ENCODE peak calls at places on chromosomes 13 and 19, in four cellular contexts. G, L, C and E are unnamed samples.

GRCh38 chr13:47066261-47066660 is 169.4 kb upstream of the HTR2A start:
- DNase-seq in L (no peak), G (no peak), C (no peak), E (no peak)

GRCh38 chr13:52830946-52831345 is 17.5 kb downstream of the PCDH8 start:
- DNase-seq in G (no peak), L (no peak), C (no peak), E (no peak)

GRCh38 chr13:46339035-46339666 is 47.9 kb downstream of the RUBCNL start:
- DNase-seq in L (peak), G (no peak), C (no peak), E (peak)

GRCh38 chr13:41577437-41577836 is 120.1 kb downstream of the RGCC start:
- DNase-seq in C (no peak), G (no peak), L (peak), E (no peak)

GRCh38 chr19:45911291-45911690 is 3.3 kb downstream of the NANOS2 start:
- DNase-seq in G (no peak), L (no peak), C (no peak), E (no peak)

GRCh38 chr13:111312944-111313590 is 7.4 kb upstream of the TEX29 start:
- DNase-seq in G (no peak), C (no peak), L (no peak), E (no peak)

GRCh38 chr13:94860981-94861407 is 148.6 kb upstream of the SOX21 start:
- DNase-seq in C (no peak), L (no peak), G (no peak), E (no peak)

GRCh38 chr13:104024416-104025170 is 958.4 kb upstream of the SLC10A2 start:
- DNase-seq in L (no peak), G (no peak), C (no peak), E (no peak)

GRCh38 chr19:4586245-4586644 is 26.8 kb upstream of the SEMA6B start:
- DNase-seq in G (no peak), C (no peak), L (no peak), E (no peak)

GRCh38 chr13:110194456-110194855 is 112.5 kb downstream of the COL4A1 start:
- DNase-seq in G (no peak), C (no peak), L (no peak), E (no peak)

GRCh38 chr13:87255394-87255793 is 415.8 kb upstream of the SLITRK5 start:
- DNase-seq in G (no peak), C (no peak), L (no peak), E (no peak)

GRCh38 chr19:44609219-44609618 is 4.1 kb upstream of the IGSF23 start:
- DNase-seq in L (no peak), G (no peak), C (no peak), E (no peak)

GRCh38 chr19:11197291-11198174 is at the start of gene KANK2:
- DNase-seq in C (peak), G (peak), L (no peak), E (peak)

GRCh38 chr19:18596752-18597157 is 8.2 kb downstream of the REX1BD start:
- DNase-seq in C (peak), G (no peak), L (no peak), E (no peak)

GRCh38 chr19:3538965-3539742 is at the start of gene TEKTIP1:
- DNase-seq in L (no peak), C (peak), G (no peak), E (no peak)

GRCh38 chr13:98141938-98142426 is 912 bp upstream of the FARP1 start:
- DNase-seq in L (no peak), G (no peak), C (no peak), E (no peak)

GRCh38 chr19:5031231-5032100 is 62.6 kb downstream of the KDM4B start:
- DNase-seq in L (peak), C (peak), G (peak), E (peak)

GRCh38 chr13:110942248-110942981 is 27.5 kb upstream of the ANKRD10 start:
- DNase-seq in C (no peak), L (no peak), G (no peak), E (peak)

GRCh38 chr13:26307701-26308100 is 53.8 kb downstream of the CDK8 start:
- DNase-seq in L (no peak), C (no peak), G (no peak), E (no peak)

GRCh38 chr13:36033035-36033434 is 98.1 kb downstream of the DCLK1 start:
- DNase-seq in L (no peak), G (no peak), C (no peak), E (no peak)

GRCh38 chr13:101210774-101211173 is 205.5 kb downstream of the NALCN start:
- DNase-seq in L (no peak), G (no peak), C (no peak), E (no peak)

GRCh38 chr13:98254541-98254940 is 77.5 kb upstream of the RNF113B start:
- DNase-seq in G (no peak), L (no peak), C (no peak), E (no peak)

GRCh38 chr13:49954674-49955455 is 18.7 kb upstream of the SPRYD7 start:
- DNase-seq in L (no peak), C (no peak), G (no peak), E (no peak)

GRCh38 chr19:53915000-53915399 is 5.9 kb downstream of the CACNG7 start:
- DNase-seq in G (no peak), C (peak), L (no peak), E (no peak)

GRCh38 chr19:19566306-19566705 is 28.2 kb downstream of the CILP2 start:
- DNase-seq in C (no peak), G (no peak), L (no peak), E (no peak)

GRCh38 chr13:70527553-70527952 is 419.3 kb upstream of the KLHL1 start:
- DNase-seq in L (no peak), C (no peak), G (no peak), E (no peak)

GRCh38 chr19:28319208-28319607 is 893.7 kb downstream of the UQCRFS1 start:
- DNase-seq in C (no peak), G (no peak), L (no peak), E (no peak)

GRCh38 chr13:19632915-19633339 is 532 bp upstream of the MPHOSPH8 start:
- DNase-seq in C (no peak), L (no peak), G (no peak), E (no peak)

GRCh38 chr13:19633340-19634128 is at the start of gene MPHOSPH8:
- DNase-seq in L (peak), C (peak), G (peak), E (peak)

GRCh38 chr13:19634129-19634740 is 776 bp downstream of the MPHOSPH8 start:
- DNase-seq in G (no peak), L (no peak), C (peak), E (no peak)
- TF ChIP-seq SPI1 in G (no peak), L (no peak), C (no peak), E (no peak)

GRCh38 chr13:29861694-29862110 is 11.3 kb upstream of the UBL3 start:
- DNase-seq in G (no peak), C (no peak), L (no peak), E (no peak)
- TF ChIP-seq SPI1 in G (no peak), C (no peak), L (no peak), E (no peak)

GRCh38 chr13:72960541-72960940 is 98.3 kb upstream of the KLF5 start:
- DNase-seq in C (no peak), L (no peak), G (no peak), E (no peak)
- TF ChIP-seq SPI1 in C (no peak), L (no peak), G (no peak), E (no peak)

GRCh38 chr13:74052402-74052928 is 81.7 kb downstream of the KLF12 start:
- DNase-seq in C (no peak), L (no peak), G (no peak), E (no peak)
- TF ChIP-seq SPI1 in C (no peak), L (no peak), G (no peak), E (no peak)